ENCODE peak calls at places on chromosome 19, in five cellular contexts. One of them, this sample, is unnamed.

GRCh38 chr19:42003506-42004294 is 9.7 kb upstream of the ATP1A3 start:
- DNase-seq in H54: no peak
- DNase-seq in dorsolateral prefrontal cortex: no peak
- DNase-seq in glutamatergic neuron: no peak
- DNase-seq in SK-N-DZ: no peak
- DNase-seq in this sample: no peak

GRCh38 chr19:13187419-13187818 is 37.2 kb downstream of the IER2 start:
- DNase-seq in H54: no peak
- DNase-seq in dorsolateral prefrontal cortex: no peak
- DNase-seq in glutamatergic neuron: no peak
- DNase-seq in SK-N-DZ: no peak
- DNase-seq in this sample: no peak

GRCh38 chr19:12112238-12112637 is 27.9 kb downstream of the ZNF20 start:
- DNase-seq in H54: no peak
- DNase-seq in dorsolateral prefrontal cortex: no peak
- DNase-seq in glutamatergic neuron: no peak
- DNase-seq in SK-N-DZ: no peak
- DNase-seq in this sample: no peak

GRCh38 chr19:12668937-12669271 is 2.3 kb downstream of the WDR83 start:
- DNase-seq in H54: no peak
- DNase-seq in dorsolateral prefrontal cortex: peak
- DNase-seq in glutamatergic neuron: peak
- DNase-seq in SK-N-DZ: no peak
- DNase-seq in this sample: peak

GRCh38 chr19:35109395-35110112 is 6.1 kb upstream of the FXYD3 start:
- DNase-seq in H54: peak
- DNase-seq in dorsolateral prefrontal cortex: no peak
- DNase-seq in glutamatergic neuron: no peak
- DNase-seq in SK-N-DZ: no peak
- DNase-seq in this sample: no peak

GRCh38 chr19:11279505-11280236 is 16.3 kb upstream of the TSPAN16 start:
- DNase-seq in H54: no peak
- DNase-seq in dorsolateral prefrontal cortex: no peak
- DNase-seq in glutamatergic neuron: no peak
- DNase-seq in SK-N-DZ: no peak
- DNase-seq in this sample: no peak

GRCh38 chr19:31223805-31224534 is 125.3 kb downstream of the TSHZ3 start:
- DNase-seq in H54: no peak
- DNase-seq in dorsolateral prefrontal cortex: no peak
- DNase-seq in glutamatergic neuron: no peak
- DNase-seq in SK-N-DZ: no peak
- DNase-seq in this sample: no peak

GRCh38 chr19:1402411-1403070 is 1.2 kb upstream of the GAMT start:
- DNase-seq in H54: no peak
- DNase-seq in dorsolateral prefrontal cortex: no peak
- DNase-seq in glutamatergic neuron: no peak
- DNase-seq in SK-N-DZ: no peak
- DNase-seq in this sample: peak

GRCh38 chr19:50325310-50326100 is 3.7 kb downstream of the KCNC3 start:
- DNase-seq in H54: peak
- DNase-seq in dorsolateral prefrontal cortex: peak
- DNase-seq in glutamatergic neuron: peak
- DNase-seq in SK-N-DZ: peak
- DNase-seq in this sample: peak

GRCh38 chr19:41746593-41747227 is 8.6 kb upstream of the CEACAM6 start:
- DNase-seq in H54: peak
- DNase-seq in dorsolateral prefrontal cortex: no peak
- DNase-seq in glutamatergic neuron: peak
- DNase-seq in SK-N-DZ: peak
- DNase-seq in this sample: peak

GRCh38 chr19:39265321-39265916 is 2.8 kb upstream of the IFNL2 start:
- DNase-seq in H54: no peak
- DNase-seq in dorsolateral prefrontal cortex: no peak
- DNase-seq in glutamatergic neuron: peak
- DNase-seq in SK-N-DZ: peak
- DNase-seq in this sample: no peak

GRCh38 chr19:23823952-23824389 is 65.3 kb upstream of the ZNF681 start:
- DNase-seq in H54: no peak
- DNase-seq in dorsolateral prefrontal cortex: no peak
- DNase-seq in glutamatergic neuron: peak
- DNase-seq in SK-N-DZ: peak
- DNase-seq in this sample: no peak

GRCh38 chr19:44810555-44811447 is 1.9 kb downstream of the BCAM start:
- DNase-seq in H54: no peak
- DNase-seq in dorsolateral prefrontal cortex: no peak
- DNase-seq in glutamatergic neuron: no peak
- DNase-seq in SK-N-DZ: no peak
- DNase-seq in this sample: no peak

GRCh38 chr19:54489766-54490165 is 12.9 kb upstream of the LAIR2 start:
- DNase-seq in H54: no peak
- DNase-seq in dorsolateral prefrontal cortex: no peak
- DNase-seq in glutamatergic neuron: no peak
- DNase-seq in SK-N-DZ: no peak
- DNase-seq in this sample: no peak

GRCh38 chr19:1816530-1817298 is 4.6 kb upstream of the ATP8B3 start:
- DNase-seq in H54: no peak
- DNase-seq in dorsolateral prefrontal cortex: no peak
- DNase-seq in glutamatergic neuron: peak
- DNase-seq in SK-N-DZ: no peak
- DNase-seq in this sample: no peak

GRCh38 chr19:38478273-38478971 is 44.9 kb downstream of the RYR1 start:
- DNase-seq in H54: peak
- DNase-seq in dorsolateral prefrontal cortex: no peak
- DNase-seq in glutamatergic neuron: no peak
- DNase-seq in SK-N-DZ: peak
- DNase-seq in this sample: no peak

GRCh38 chr19:38691938-38692457 is 44.5 kb downstream of the ACTN4 start:
- DNase-seq in H54: peak
- DNase-seq in dorsolateral prefrontal cortex: no peak
- DNase-seq in glutamatergic neuron: no peak
- DNase-seq in SK-N-DZ: peak
- DNase-seq in this sample: no peak

GRCh38 chr19:10419200-10419645 is 1.1 kb upstream of the PDE4A start:
- DNase-seq in H54: no peak
- DNase-seq in dorsolateral prefrontal cortex: no peak
- DNase-seq in glutamatergic neuron: no peak
- DNase-seq in SK-N-DZ: no peak
- DNase-seq in this sample: peak

GRCh38 chr19:12484011-12484370 is 625 bp downstream of the ZNF709 start:
- DNase-seq in H54: no peak
- DNase-seq in dorsolateral prefrontal cortex: no peak
- DNase-seq in glutamatergic neuron: no peak
- DNase-seq in SK-N-DZ: no peak
- DNase-seq in this sample: no peak

GRCh38 chr19:41264581-41265375 is 606 bp downstream of the HNRNPUL1 start:
- DNase-seq in H54: peak
- DNase-seq in dorsolateral prefrontal cortex: no peak
- DNase-seq in glutamatergic neuron: no peak
- DNase-seq in SK-N-DZ: no peak
- DNase-seq in this sample: peak

GRCh38 chr19:44003461-44004134 is 841 bp downstream of the ZNF230 start:
- DNase-seq in H54: peak
- DNase-seq in dorsolateral prefrontal cortex: no peak
- DNase-seq in glutamatergic neuron: no peak
- DNase-seq in SK-N-DZ: peak
- DNase-seq in this sample: no peak

GRCh38 chr19:3006075-3006767 is 22.9 kb downstream of the TLE2 start:
- DNase-seq in H54: no peak
- DNase-seq in dorsolateral prefrontal cortex: no peak
- DNase-seq in glutamatergic neuron: no peak
- DNase-seq in SK-N-DZ: no peak
- DNase-seq in this sample: no peak

GRCh38 chr19:38932425-38933179 is 1.9 kb downstream of the MRPS12 start:
- DNase-seq in H54: no peak
- DNase-seq in dorsolateral prefrontal cortex: no peak
- DNase-seq in glutamatergic neuron: no peak
- DNase-seq in SK-N-DZ: peak
- DNase-seq in this sample: no peak

This sample was measured in posterior cingulate gyrus.